ENCODE peak calls at places on chromosomes 4 and X, in four cellular contexts. One of them, this sample, is unnamed.

GRCh38 chr4:184265566-184266351 is 48.1 kb upstream of the ENPP6 start:
- DNase-seq in brain microvascular endothelial cell: peak
- DNase-seq in IMR-90: peak
- DNase-seq in transverse colon: peak
- DNase-seq in this sample: no peak

GRCh38 chr4:124947622-124948265 is 235.2 kb upstream of the ANKRD50 start:
- DNase-seq in IMR-90: no peak
- DNase-seq in brain microvascular endothelial cell: no peak
- DNase-seq in transverse colon: no peak
- DNase-seq in this sample: no peak

GRCh38 chrX:48595929-48596328 is 1.4 kb upstream of the WDR13 start:
- DNase-seq in brain microvascular endothelial cell: no peak
- DNase-seq in IMR-90: no peak
- DNase-seq in transverse colon: no peak
- DNase-seq in this sample: no peak

GRCh38 chrX:38985375-38985774 is 184.1 kb downstream of the MID1IP1 start:
- DNase-seq in brain microvascular endothelial cell: no peak
- DNase-seq in IMR-90: peak
- DNase-seq in transverse colon: no peak
- DNase-seq in this sample: no peak

GRCh38 chrX:20515841-20516461 is 249.2 kb upstream of the RPS6KA3 start:
- DNase-seq in transverse colon: no peak
- DNase-seq in IMR-90: peak
- DNase-seq in brain microvascular endothelial cell: peak
- DNase-seq in this sample: peak

GRCh38 chr4:139815646-139816601 is 150.3 kb downstream of the MGST2 start:
- DNase-seq in IMR-90: peak
- DNase-seq in transverse colon: peak
- DNase-seq in brain microvascular endothelial cell: peak
- DNase-seq in this sample: peak

GRCh38 chr4:8182858-8183725 is 16.0 kb upstream of the SH3TC1 start:
- DNase-seq in transverse colon: peak
- DNase-seq in brain microvascular endothelial cell: peak
- DNase-seq in IMR-90: peak
- DNase-seq in this sample: no peak

GRCh38 chr4:36921474-36922220 is 322.9 kb upstream of the NWD2 start:
- DNase-seq in transverse colon: no peak
- DNase-seq in IMR-90: no peak
- DNase-seq in brain microvascular endothelial cell: no peak
- DNase-seq in this sample: no peak

GRCh38 chr4:149781150-149781549 is 34.5 kb downstream of the IQCM start:
- DNase-seq in brain microvascular endothelial cell: peak
- DNase-seq in IMR-90: peak
- DNase-seq in transverse colon: no peak
- DNase-seq in this sample: peak

GRCh38 chr4:125464146-125464545 is 149.4 kb downstream of the FAT4 start:
- DNase-seq in transverse colon: no peak
- DNase-seq in IMR-90: no peak
- DNase-seq in brain microvascular endothelial cell: no peak
- DNase-seq in this sample: no peak

GRCh38 chr4:165461176-165461835 is 82.5 kb downstream of the CPE start:
- DNase-seq in brain microvascular endothelial cell: peak
- DNase-seq in IMR-90: peak
- DNase-seq in transverse colon: no peak
- DNase-seq in this sample: peak

GRCh38 chrX:139058831-139059495 is 347.4 kb upstream of the FGF13 start:
- DNase-seq in transverse colon: no peak
- DNase-seq in IMR-90: no peak
- DNase-seq in brain microvascular endothelial cell: no peak
- DNase-seq in this sample: no peak

GRCh38 chrX:26848511-26848910 is 614.6 kb downstream of the PPP4R3C start:
- DNase-seq in brain microvascular endothelial cell: peak
- DNase-seq in transverse colon: no peak
- DNase-seq in IMR-90: no peak
- DNase-seq in this sample: no peak

GRCh38 chr4:158133551-158133950 is 39.3 kb downstream of the GASK1B start:
- DNase-seq in IMR-90: no peak
- DNase-seq in brain microvascular endothelial cell: no peak
- DNase-seq in transverse colon: no peak
- DNase-seq in this sample: no peak

GRCh38 chr4:139978692-139979091 is 175.3 kb downstream of the MAML3 start:
- DNase-seq in IMR-90: no peak
- DNase-seq in brain microvascular endothelial cell: no peak
- DNase-seq in transverse colon: no peak
- DNase-seq in this sample: no peak

GRCh38 chr4:25928320-25928955 is 14.4 kb downstream of the SMIM20 start:
- DNase-seq in transverse colon: no peak
- DNase-seq in IMR-90: no peak
- DNase-seq in brain microvascular endothelial cell: no peak
- DNase-seq in this sample: no peak

GRCh38 chrX:150856101-150856500 is 42.4 kb downstream of the CD99L2 start:
- DNase-seq in brain microvascular endothelial cell: no peak
- DNase-seq in transverse colon: no peak
- DNase-seq in IMR-90: peak
- DNase-seq in this sample: no peak

GRCh38 chr4:36207808-36208207 is 36.5 kb downstream of the ARAP2 start:
- DNase-seq in transverse colon: no peak
- DNase-seq in brain microvascular endothelial cell: no peak
- DNase-seq in IMR-90: no peak
- DNase-seq in this sample: no peak

GRCh38 chrX:41245641-41246040 is 88.3 kb upstream of the DDX3X start:
- DNase-seq in transverse colon: no peak
- DNase-seq in brain microvascular endothelial cell: no peak
- DNase-seq in IMR-90: no peak
- DNase-seq in this sample: no peak

GRCh38 chr4:2077537-2078460 is 18.7 kb downstream of the NAT8L start:
- DNase-seq in transverse colon: no peak
- DNase-seq in IMR-90: no peak
- DNase-seq in brain microvascular endothelial cell: no peak
- DNase-seq in this sample: no peak

GRCh38 chrX:55119271-55119670 is 30.5 kb downstream of the PAGE2 start:
- DNase-seq in brain microvascular endothelial cell: no peak
- DNase-seq in transverse colon: no peak
- DNase-seq in IMR-90: no peak
- DNase-seq in this sample: no peak

GRCh38 chr4:106987314-106987713 is 48.8 kb downstream of the DKK2 start:
- DNase-seq in transverse colon: no peak
- DNase-seq in IMR-90: no peak
- DNase-seq in brain microvascular endothelial cell: no peak
- DNase-seq in this sample: no peak

GRCh38 chr4:52824603-52825310 is 37.4 kb upstream of the RASL11B start:
- DNase-seq in transverse colon: no peak
- DNase-seq in IMR-90: peak
- DNase-seq in brain microvascular endothelial cell: no peak
- DNase-seq in this sample: peak

GRCh38 chr4:87093443-87094123 is 126.8 kb downstream of the KLHL8 start:
- DNase-seq in IMR-90: peak
- DNase-seq in transverse colon: no peak
- DNase-seq in brain microvascular endothelial cell: peak
- DNase-seq in this sample: no peak

GRCh38 chr4:3683744-3684421 is 82.3 kb upstream of the ADRA2C start:
- DNase-seq in transverse colon: no peak
- DNase-seq in IMR-90: no peak
- DNase-seq in brain microvascular endothelial cell: no peak
- DNase-seq in this sample: no peak

GRCh38 chrX:123186796-123187195 is 2.7 kb downstream of the GRIA3 start:
- DNase-seq in brain microvascular endothelial cell: no peak
- DNase-seq in transverse colon: no peak
- DNase-seq in IMR-90: no peak
- DNase-seq in this sample: no peak

GRCh38 chr4:170089743-170090666 is at the start of gene AADAT:
- DNase-seq in transverse colon: peak
- DNase-seq in brain microvascular endothelial cell: peak
- DNase-seq in IMR-90: peak
- DNase-seq in this sample: peak

GRCh38 chrX:53282313-53282712 is 929 bp upstream of the IQSEC2 start:
- DNase-seq in brain microvascular endothelial cell: no peak
- DNase-seq in IMR-90: no peak
- DNase-seq in transverse colon: no peak
- DNase-seq in this sample: no peak

DNA sequence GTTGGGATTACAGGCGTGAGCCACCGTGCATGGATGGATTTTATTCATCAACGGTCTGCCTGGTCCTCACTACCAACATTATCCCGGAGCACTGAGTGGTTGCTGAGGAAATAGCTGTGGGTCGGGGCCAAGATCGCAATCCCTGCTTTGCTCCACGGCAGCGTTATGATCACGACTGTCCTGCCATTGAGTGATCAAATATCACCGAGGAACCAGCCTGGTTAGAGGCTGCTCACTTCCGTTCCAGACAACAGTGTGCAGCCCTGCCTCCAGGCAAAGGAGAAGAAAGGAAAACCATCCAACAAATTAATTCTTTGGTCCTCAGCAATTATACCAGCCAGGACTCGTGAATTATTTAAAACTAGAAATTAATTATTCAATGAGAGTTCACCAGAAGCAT is 70.6 kb upstream of the TBL1X start:
- DNase-seq in brain microvascular endothelial cell: no peak
- DNase-seq in transverse colon: no peak
- DNase-seq in IMR-90: no peak
- DNase-seq in this sample: no peak
- H3K4me3 ChIP-seq in brain microvascular endothelial cell: no peak
- H3K4me3 ChIP-seq in transverse colon: no peak
- H3K4me3 ChIP-seq in IMR-90: no peak
- H3K4me3 ChIP-seq in this sample: no peak

DNA sequence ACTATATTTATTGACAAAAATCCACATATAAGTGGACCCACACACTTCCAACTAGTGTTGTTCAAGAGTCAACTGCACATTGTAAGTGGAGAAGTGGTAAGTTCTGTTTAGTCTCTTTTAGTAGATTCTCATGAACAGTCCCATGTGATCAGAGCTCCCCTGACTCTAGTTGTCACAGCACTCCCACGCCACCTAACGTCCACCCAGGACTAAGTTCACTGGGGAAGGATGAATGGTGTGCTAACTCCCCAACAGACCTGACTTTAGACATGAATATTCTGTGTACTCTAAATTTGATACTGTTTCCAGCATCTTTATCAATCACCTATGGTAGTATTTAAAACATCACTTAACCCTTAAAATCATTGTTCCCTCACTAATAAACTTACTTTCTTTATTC is 59.8 kb downstream of the PACRGL start:
- DNase-seq in IMR-90: no peak
- DNase-seq in brain microvascular endothelial cell: no peak
- DNase-seq in transverse colon: no peak
- DNase-seq in this sample: no peak
- TF ChIP-seq CTCF in IMR-90: no peak
- TF ChIP-seq CTCF in brain microvascular endothelial cell: peak
- TF ChIP-seq CTCF in transverse colon: no peak
- TF ChIP-seq CTCF in this sample: no peak

GRCh38 chrX:65674351-65674893 is 7.0 kb downstream of the MSN start:
- DNase-seq in brain microvascular endothelial cell: no peak
- DNase-seq in IMR-90: peak
- DNase-seq in transverse colon: no peak
- DNase-seq in this sample: no peak

GRCh38 chrX:65681810-65682209 is 14.4 kb downstream of the MSN start:
- DNase-seq in IMR-90: no peak
- DNase-seq in brain microvascular endothelial cell: no peak
- DNase-seq in transverse colon: no peak
- DNase-seq in this sample: no peak

GRCh38 chrX:65677954-65678469 is 10.6 kb downstream of the MSN start:
- DNase-seq in IMR-90: peak
- DNase-seq in brain microvascular endothelial cell: peak
- DNase-seq in transverse colon: no peak
- DNase-seq in this sample: peak

GRCh38 chrX:65673857-65674350 is 6.5 kb downstream of the MSN start:
- DNase-seq in transverse colon: no peak
- DNase-seq in IMR-90: no peak
- DNase-seq in brain microvascular endothelial cell: no peak
- DNase-seq in this sample: no peak

DNA sequence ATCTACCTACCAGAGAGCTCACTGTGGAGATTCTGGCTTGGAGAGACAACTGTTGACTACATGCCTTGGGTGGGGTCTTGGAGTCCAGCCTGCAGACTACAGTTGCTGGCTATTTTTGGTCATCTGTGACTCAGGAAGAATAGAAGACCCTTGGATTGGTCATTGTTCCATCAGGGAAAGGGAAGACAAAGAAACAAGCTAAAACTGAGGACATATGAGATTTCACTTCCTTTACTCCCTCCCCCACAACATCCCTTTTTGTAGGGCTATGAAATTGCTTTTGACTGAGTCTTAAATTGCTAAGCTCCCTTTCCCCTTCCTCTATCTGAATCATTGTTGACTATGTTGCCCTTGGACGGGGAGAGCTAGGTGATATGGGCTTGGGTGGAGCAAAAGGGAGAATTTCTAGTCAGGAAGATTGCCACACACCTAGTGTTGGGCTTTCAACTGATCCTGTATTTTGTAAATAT is 11.7 kb downstream of the MSN start:
- DNase-seq in brain microvascular endothelial cell: no peak
- DNase-seq in transverse colon: no peak
- DNase-seq in IMR-90: peak
- DNase-seq in this sample: no peak
- H3K27ac ChIP-seq in brain microvascular endothelial cell: peak
- H3K27ac ChIP-seq in transverse colon: peak
- H3K27ac ChIP-seq in IMR-90: peak
- H3K27ac ChIP-seq in this sample: peak

GRCh38 chr4:88811904-88812303 is 114.3 kb upstream of the NAP1L5 start:
- DNase-seq in transverse colon: no peak
- DNase-seq in brain microvascular endothelial cell: no peak
- DNase-seq in IMR-90: no peak
- DNase-seq in this sample: no peak

GRCh38 chr4:88812420-88812819 is 114.8 kb upstream of the NAP1L5 start:
- DNase-seq in brain microvascular endothelial cell: no peak
- DNase-seq in IMR-90: no peak
- DNase-seq in transverse colon: no peak
- DNase-seq in this sample: no peak

GRCh38 chr4:88807499-88807898 is 109.9 kb upstream of the NAP1L5 start:
- DNase-seq in transverse colon: no peak
- DNase-seq in IMR-90: no peak
- DNase-seq in brain microvascular endothelial cell: no peak
- DNase-seq in this sample: no peak

GRCh38 chr4:88812976-88813375 is 115.3 kb upstream of the NAP1L5 start:
- DNase-seq in transverse colon: no peak
- DNase-seq in brain microvascular endothelial cell: no peak
- DNase-seq in IMR-90: no peak
- DNase-seq in this sample: no peak

DNA sequence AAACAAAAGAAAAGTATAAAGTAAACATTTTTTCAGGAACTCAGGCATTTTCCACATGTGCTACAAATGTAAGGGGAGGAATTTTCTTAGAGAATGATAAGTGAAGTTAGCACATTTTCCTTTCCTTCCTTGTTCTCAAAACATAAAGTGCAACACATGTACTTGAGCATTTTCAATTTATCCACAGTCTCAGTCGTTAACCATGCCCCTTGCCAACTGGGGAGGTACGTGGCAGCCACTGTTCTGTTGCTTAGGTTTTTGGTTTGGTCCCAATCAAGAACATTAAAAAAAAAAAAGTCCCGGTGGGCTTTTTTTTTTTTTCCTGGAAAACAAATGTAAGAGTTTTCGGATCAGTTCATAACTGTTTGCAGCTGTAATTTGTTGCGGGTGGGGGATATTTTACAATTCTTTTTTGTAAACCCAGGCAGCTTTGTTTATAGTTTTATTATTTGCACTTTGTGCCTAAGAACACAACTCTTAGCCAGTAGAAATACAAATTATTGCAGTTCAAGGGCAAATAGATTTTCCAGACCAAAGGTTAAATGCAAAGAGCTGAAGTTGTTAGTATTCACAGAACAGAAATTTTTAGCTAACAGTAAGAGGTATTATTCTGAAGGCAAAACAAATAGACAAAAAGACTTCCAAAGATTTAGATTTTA is 112.1 kb upstream of the NAP1L5 start:
- DNase-seq in transverse colon: no peak
- DNase-seq in IMR-90: no peak
- DNase-seq in brain microvascular endothelial cell: no peak
- DNase-seq in this sample: no peak
- H3K4me3 ChIP-seq in transverse colon: no peak
- H3K4me3 ChIP-seq in IMR-90: no peak
- H3K4me3 ChIP-seq in brain microvascular endothelial cell: no peak
- H3K4me3 ChIP-seq in this sample: no peak